ENCODE peak calls at places on chromosomes 12 and 14, in ten cellular contexts. G is PC-9; V is CD4-positive, CD25-positive, alpha-beta regulatory T cell; R is lung; P is BE2C; A is ovary; K is IMR-90; E is aorta; X is pancreas; J is tibial artery. U is an unnamed sample. For H3K9me3, the result is how much of the 10 kb centered on the place peaks cover.

GRCh38 chr12:31756977-31757420 is 28.2 kb upstream of the AMN1 start:
- DNase-seq in G (peak), V (no peak), R (no peak), P (no peak), A (no peak), K (no peak), E (no peak), X (no peak), J (no peak), U (no peak)

GRCh38 chr14:106605548-106606448 is 1079.4 kb downstream of the TMEM121 start:
- DNase-seq in G (peak), V (peak), R (no peak), P (peak), A (no peak), K (no peak), E (no peak), X (no peak), J (no peak), U (peak)

GRCh38 chr12:90036641-90037040 is 328.0 kb upstream of the ATP2B1 start:
- DNase-seq in G (no peak), V (peak), R (no peak), P (no peak), A (no peak), K (peak), E (no peak), X (no peak), J (no peak), U (no peak)

GRCh38 chr14:61106627-61107147 is 125.6 kb downstream of the SLC38A6 start:
- DNase-seq in G (no peak), V (no peak), R (no peak), P (no peak), A (no peak), K (no peak), E (no peak), X (no peak), J (no peak), U (peak)

GRCh38 chr12:15751741-15752140 is 37.4 kb downstream of the EPS8 start:
- DNase-seq in G (no peak), V (no peak), R (no peak), P (no peak), A (no peak), K (no peak), E (no peak), X (no peak), J (no peak), U (no peak)

GRCh38 chr12:107992870-107993451 is 136.1 kb upstream of the WSCD2 start:
- DNase-seq in G (no peak), V (peak), R (no peak), P (peak), A (no peak), K (peak), E (no peak), X (no peak), J (no peak), U (peak)

GRCh38 chr12:90682398-90682797 is 272.6 kb downstream of the CCER1 start:
- DNase-seq in G (no peak), V (no peak), R (no peak), P (no peak), A (no peak), K (peak), E (no peak), X (no peak), J (no peak), U (no peak)

GRCh38 chr12:78540621-78541336 is 323.8 kb upstream of the SYT1 start:
- DNase-seq in G (no peak), V (no peak), R (no peak), P (no peak), A (no peak), K (peak), E (no peak), X (no peak), J (no peak), U (no peak)

GRCh38 chr12:131137836-131138637 is 184.3 kb downstream of the ADGRD1 start:
- DNase-seq in G (no peak), V (no peak), R (no peak), P (peak), A (peak), K (no peak), E (no peak), X (no peak), J (no peak), U (peak)
- H3K9me3 ChIP-seq in G (under half), V (under half), R (under half), P (under half), A (under half), K (under half), E (under half), X (under half), J (under half), U (under half)

GRCh38 chr12:56877195-56878009 is 56.8 kb downstream of the SDR9C7 start:
- DNase-seq in G (no peak), V (no peak), R (no peak), P (no peak), A (no peak), K (no peak), E (no peak), X (no peak), J (no peak), U (no peak)
- H3K9me3 ChIP-seq in G (under half), V (under half), R (under half), P (under half), A (under half), K (under half), E (under half), X (under half), J (under half), U (half or more)

GRCh38 chr14:36781897-36782296 is 120.2 kb downstream of the PAX9 start:
- DNase-seq in G (no peak), V (no peak), R (no peak), P (no peak), A (no peak), K (no peak), E (no peak), X (no peak), J (no peak), U (no peak)
- H3K9me3 ChIP-seq in G (under half), V (under half), R (under half), P (under half), A (under half), K (under half), E (under half), X (under half), J (under half), U (under half)

DNA sequence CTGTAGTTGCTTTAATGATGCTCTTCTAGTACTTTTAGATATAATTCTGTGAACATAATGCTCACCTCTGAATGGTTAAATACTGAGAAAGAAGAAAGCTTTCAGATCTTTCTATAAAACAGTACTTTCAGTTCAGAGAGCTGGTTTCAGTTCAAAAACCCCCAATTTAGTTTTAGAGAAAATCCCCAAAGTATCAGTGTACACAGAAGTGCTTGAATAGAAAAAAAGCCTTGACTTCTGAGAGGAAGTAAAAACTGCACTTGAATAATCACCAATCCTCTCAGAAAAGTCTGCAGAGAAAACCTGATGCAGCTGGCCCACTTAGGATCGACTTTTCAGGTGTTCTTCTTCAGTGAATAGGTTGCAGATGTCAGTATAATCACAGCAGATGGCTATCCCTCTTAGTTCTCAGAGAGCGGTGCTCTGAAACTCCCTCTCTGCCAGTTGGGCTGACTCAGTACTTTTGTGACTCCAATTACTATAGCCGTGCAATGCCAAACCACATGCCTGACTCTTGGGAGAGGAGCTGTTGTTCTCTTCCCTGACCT is 616.3 kb downstream of the LRFN5 start:
- DNase-seq in G (no peak), V (no peak), R (no peak), P (no peak), A (no peak), K (peak), E (no peak), X (no peak), J (peak), U (no peak)
- H3K9me3 ChIP-seq in G (under half), V (under half), R (under half), P (under half), A (under half), K (under half), E (under half), X (under half), J (under half), U (under half)

GRCh38 chr12:45973526-45973925 is 16.8 kb downstream of the SCAF11 start:
- DNase-seq in G (no peak), V (no peak), R (no peak), P (no peak), A (no peak), K (peak), E (no peak), X (no peak), J (no peak), U (no peak)

GRCh38 chr12:45975506-45975905 is 14.9 kb downstream of the SCAF11 start:
- DNase-seq in G (no peak), V (no peak), R (no peak), P (no peak), A (no peak), K (no peak), E (no peak), X (no peak), J (no peak), U (no peak)

GRCh38 chr12:45978108-45978507 is 12.3 kb downstream of the SCAF11 start:
- DNase-seq in G (no peak), V (no peak), R (no peak), P (no peak), A (no peak), K (no peak), E (no peak), X (no peak), J (no peak), U (no peak)

GRCh38 chr12:45974883-45975282 is 15.5 kb downstream of the SCAF11 start:
- DNase-seq in G (no peak), V (no peak), R (no peak), P (no peak), A (no peak), K (no peak), E (no peak), X (no peak), J (no peak), U (no peak)

GRCh38 chr12:45974171-45974719 is 16.1 kb downstream of the SCAF11 start:
- DNase-seq in G (no peak), V (no peak), R (no peak), P (no peak), A (no peak), K (no peak), E (no peak), X (no peak), J (no peak), U (no peak)
- H3K9me3 ChIP-seq in G (under half), V (under half), R (under half), P (under half), A (under half), K (under half), E (under half), X (under half), J (under half), U (under half)

U was measured in endodermal cell.